ENCODE peak calls at places on chromosomes 7 and 10, in seven cellular contexts. V is testis, U is HFFc6, O is tibial artery, K is fibroblast of mammary gland, A is lower lobe of right lung, L is stomach. C is an unnamed sample.

GRCh38 chr7:140639366-140640053 is 1.1 kb downstream of the DENND2A start:
- DNase-seq in V (no peak), U (peak; percentile 58), O (no peak), K (peak; percentile 60), A (no peak), L (no peak), C (no peak)

GRCh38 chr10:122139226-122139625 is 131.9 kb upstream of the BTBD16 start:
- DNase-seq in V (no peak), U (no peak), O (no peak), K (no peak), A (no peak), L (no peak), C (no peak)

GRCh38 chr10:93072713-93073538 is 767 bp upstream of the CYP26A1 start:
- DNase-seq in V (no peak), U (no peak), O (no peak), K (no peak), A (no peak), L (no peak), C (no peak)

GRCh38 chr7:30171753-30172447 is 37.1 kb downstream of the MTURN start:
- DNase-seq in V (no peak), U (peak; percentile 77), O (no peak), K (peak; percentile 54), A (no peak), L (no peak), C (no peak)

GRCh38 chr10:128083191-128083895 is 42.9 kb downstream of the MKI67 start:
- DNase-seq in V (no peak), U (no peak), O (peak; percentile 35), K (no peak), A (no peak), L (no peak), C (no peak)

GRCh38 chr10:14859043-14859442 is 19.6 kb upstream of the SUV39H2 start:
- DNase-seq in V (no peak), U (no peak), O (no peak), K (no peak), A (no peak), L (no peak), C (no peak)

GRCh38 chr10:20682782-20683181 is 214.3 kb downstream of the NEBL start:
- DNase-seq in V (no peak), U (no peak), O (no peak), K (no peak), A (no peak), L (no peak), C (no peak)

GRCh38 chr10:112491144-112491543 is 44.1 kb downstream of the VTI1A start:
- DNase-seq in V (no peak), U (peak; percentile 14), O (no peak), K (peak; percentile 30), A (no peak), L (no peak), C (no peak)

GRCh38 chr10:74153123-74153522 is 2.1 kb downstream of the ADK start:
- DNase-seq in V (no peak), U (peak; percentile 63), O (no peak), K (peak; percentile 83), A (no peak), L (no peak), C (no peak)

GRCh38 chr10:79079074-79079397 is 10.3 kb downstream of the ZMIZ1 start:
- DNase-seq in V (no peak), U (no peak), O (no peak), K (no peak), A (no peak), L (no peak), C (no peak)

GRCh38 chr7:133528796-133529195 is 275.9 kb downstream of the EXOC4 start:
- DNase-seq in V (no peak), U (no peak), O (no peak), K (no peak), A (no peak), L (no peak), C (no peak)

GRCh38 chr10:75205908-75206307 is 4.7 kb upstream of the VDAC2 start:
- DNase-seq in V (no peak), U (no peak), O (peak; percentile 16), K (no peak), A (no peak), L (no peak), C (no peak)

GRCh38 chr7:16083931-16084330 is 337.4 kb downstream of the CRPPA start:
- DNase-seq in V (no peak), U (no peak), O (no peak), K (no peak), A (no peak), L (no peak), C (no peak)

GRCh38 chr7:969403-969802 is 5.9 kb downstream of the COX19 start:
- DNase-seq in V (no peak), U (no peak), O (no peak), K (no peak), A (no peak), L (no peak), C (no peak)

GRCh38 chr10:50250058-50250854 is 1.1 kb downstream of the ASAH2 start:
- DNase-seq in V (no peak), U (no peak), O (no peak), K (no peak), A (no peak), L (no peak), C (no peak)

GRCh38 chr10:109926141-109926745 is 2.9 kb upstream of the XPNPEP1 start:
- DNase-seq in V (no peak), U (no peak), O (no peak), K (no peak), A (no peak), L (no peak), C (no peak)

GRCh38 chr7:7662527-7662926 is 22.0 kb downstream of the UMAD1 start:
- DNase-seq in V (no peak), U (no peak), O (no peak), K (peak; percentile 22), A (no peak), L (no peak), C (no peak)

GRCh38 chr7:138889982-138890381 is 91.2 kb downstream of the KIAA1549 start:
- DNase-seq in V (no peak), U (no peak), O (no peak), K (no peak), A (no peak), L (no peak), C (no peak)

GRCh38 chr10:103849880-103850571 is 5.3 kb downstream of the SH3PXD2A start:
- DNase-seq in V (no peak), U (peak; percentile 86), O (peak; percentile 70), K (peak; percentile 98), A (no peak), L (no peak), C (no peak)

GRCh38 chr10:103845983-103846382 is 9.4 kb downstream of the SH3PXD2A start:
- DNase-seq in V (no peak), U (no peak), O (no peak), K (no peak), A (no peak), L (no peak), C (no peak)

GRCh38 chr10:103847346-103847745 is 8.0 kb downstream of the SH3PXD2A start:
- DNase-seq in V (no peak), U (no peak), O (peak; percentile 41), K (no peak), A (no peak), L (no peak), C (no peak)

GRCh38 chr10:103849212-103849877 is 6.0 kb downstream of the SH3PXD2A start:
- DNase-seq in V (no peak), U (no peak), O (no peak), K (no peak), A (no peak), L (no peak), C (no peak)

GRCh38 chr10:103847909-103848468 is 7.4 kb downstream of the SH3PXD2A start:
- DNase-seq in V (no peak), U (no peak), O (no peak), K (no peak), A (no peak), L (no peak), C (no peak)
- TF ChIP-seq CTCF in V (no peak), U (peak; percentile 68), O (no peak), K (no peak), A (no peak), L (no peak), C (no peak)

GRCh38 chr7:120617239-120617638 is 240.7 kb downstream of the TSPAN12 start:
- DNase-seq in V (no peak), U (no peak), O (no peak), K (no peak), A (no peak), L (no peak), C (no peak)

GRCh38 chr7:120611959-120612358 is 246.0 kb downstream of the TSPAN12 start:
- DNase-seq in V (no peak), U (no peak), O (no peak), K (no peak), A (no peak), L (no peak), C (no peak)

DNA sequence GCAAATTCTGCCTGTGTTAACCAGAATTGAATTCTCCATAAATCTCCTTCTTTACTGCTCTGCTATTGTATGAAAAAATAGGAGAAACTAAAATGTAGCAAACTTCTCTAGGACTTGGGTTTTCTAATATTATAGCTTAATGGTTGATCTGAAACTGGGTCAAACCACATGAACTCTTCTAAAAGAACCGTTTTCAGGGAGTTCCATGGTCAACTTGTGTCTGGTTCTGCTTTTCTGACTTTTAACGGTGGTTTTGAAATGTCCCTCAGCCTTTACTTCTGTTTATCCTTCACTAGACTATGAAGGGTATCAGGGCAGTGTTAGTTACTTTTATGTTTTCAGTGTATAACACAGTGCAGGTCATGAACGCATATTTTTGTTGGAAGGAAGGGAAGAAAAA is 242.2 kb downstream of the TSPAN12 start:
- DNase-seq in V (no peak), U (no peak), O (no peak), K (no peak), A (no peak), L (no peak), C (no peak)
- TF ChIP-seq CTCF in V (no peak), U (no peak), O (no peak), K (no peak), A (no peak), L (no peak), C (no peak)

DNA sequence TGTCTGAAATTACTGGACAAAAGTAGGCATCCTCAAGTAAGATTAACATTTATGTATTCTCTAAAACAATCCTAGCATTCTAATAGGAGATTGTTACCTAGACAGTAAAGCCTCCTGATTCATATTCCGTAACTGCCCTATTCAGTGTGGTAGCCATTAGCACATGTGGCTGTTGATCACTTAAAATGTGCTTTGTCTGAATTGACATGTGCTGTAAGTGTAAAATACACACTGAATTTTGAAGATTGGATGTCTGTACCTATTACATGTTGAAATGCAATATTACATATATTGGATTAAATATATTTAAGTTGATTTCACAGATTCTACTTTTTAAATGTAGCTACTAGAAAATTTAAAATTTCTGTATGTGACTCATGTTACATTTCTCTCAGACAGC is 14.6 kb downstream of the EDRF1 start:
- DNase-seq in V (no peak), U (no peak), O (no peak), K (no peak), A (no peak), L (no peak), C (no peak)
- TF ChIP-seq CTCF in V (no peak), U (no peak), O (no peak), K (no peak), A (no peak), L (no peak), C (no peak)

GRCh38 chr10:94122247-94122646 is 128.5 kb downstream of the PLCE1 start:
- DNase-seq in V (no peak), U (no peak), O (no peak), K (peak; percentile 32), A (no peak), L (no peak), C (no peak)

GRCh38 chr10:94129393-94130130 is 135.8 kb downstream of the PLCE1 start:
- DNase-seq in V (no peak), U (peak; percentile 73), O (peak; percentile 68), K (peak; percentile 87), A (no peak), L (no peak), C (no peak)

GRCh38 chr10:94123253-94123995 is 129.7 kb downstream of the PLCE1 start:
- DNase-seq in V (no peak), U (peak; percentile 90), O (no peak), K (peak; percentile 79), A (no peak), L (no peak), C (no peak)

GRCh38 chr10:94125856-94126255 is 132.1 kb downstream of the PLCE1 start:
- DNase-seq in V (no peak), U (peak; percentile 76), O (no peak), K (peak; percentile 61), A (no peak), L (no peak), C (no peak)
- TF ChIP-seq CTCF in V (no peak), U (no peak), O (no peak), K (no peak), A (no peak), L (no peak), C (no peak)

C was measured in omental fat pad.